ENCODE peak calls at places on chromosome 7, in four cellular contexts. One of them, this sample, is unnamed.

GRCh38 chr7:40234666-40235065 is 99.9 kb downstream of the SUGCT start:
- DNase-seq in IMR-90: no peak
- DNase-seq in mesenchymal stem cell: no peak
- DNase-seq in H1: no peak
- DNase-seq in this sample: no peak

GRCh38 chr7:47293884-47294568 is 287.9 kb downstream of the TNS3 start:
- DNase-seq in IMR-90: peak
- DNase-seq in mesenchymal stem cell: peak
- DNase-seq in H1: no peak
- DNase-seq in this sample: no peak

GRCh38 chr7:27167170-27167505 is 1.8 kb upstream of the HOXA9 start:
- DNase-seq in IMR-90: no peak
- DNase-seq in mesenchymal stem cell: peak
- DNase-seq in H1: no peak
- DNase-seq in this sample: no peak

GRCh38 chr7:6106140-6106904 is 75.1 kb downstream of the ANKRD61 start:
- DNase-seq in IMR-90: peak
- DNase-seq in mesenchymal stem cell: peak
- DNase-seq in H1: no peak
- DNase-seq in this sample: no peak

GRCh38 chr7:79909124-79909641 is 225.4 kb upstream of the GNAI1 start:
- DNase-seq in IMR-90: no peak
- DNase-seq in mesenchymal stem cell: no peak
- DNase-seq in H1: no peak
- DNase-seq in this sample: no peak

GRCh38 chr7:107854989-107855388 is 36.0 kb upstream of the DLD start:
- DNase-seq in IMR-90: peak
- DNase-seq in mesenchymal stem cell: peak
- DNase-seq in H1: no peak
- DNase-seq in this sample: no peak

GRCh38 chr7:102286237-102287081 is at the start of gene SH2B2:
- DNase-seq in IMR-90: peak
- DNase-seq in mesenchymal stem cell: peak
- DNase-seq in H1: no peak
- DNase-seq in this sample: peak

GRCh38 chr7:38574121-38574520 is 57.1 kb downstream of the AMPH start:
- DNase-seq in IMR-90: peak
- DNase-seq in mesenchymal stem cell: no peak
- DNase-seq in H1: no peak
- DNase-seq in this sample: no peak

GRCh38 chr7:150388709-150389531 is 9.8 kb downstream of the ZNF775 start:
- DNase-seq in IMR-90: peak
- DNase-seq in mesenchymal stem cell: no peak
- DNase-seq in H1: no peak
- DNase-seq in this sample: no peak

GRCh38 chr7:114084381-114085312 is 165.8 kb upstream of the PPP1R3A start:
- DNase-seq in IMR-90: no peak
- DNase-seq in mesenchymal stem cell: peak
- DNase-seq in H1: no peak
- DNase-seq in this sample: peak

GRCh38 chr7:66413379-66414114 is 208.4 kb downstream of the TPST1 start:
- DNase-seq in IMR-90: peak
- DNase-seq in mesenchymal stem cell: peak
- DNase-seq in H1: peak
- DNase-seq in this sample: peak

GRCh38 chr7:131501930-131502685 is 54.3 kb downstream of the PODXL start:
- DNase-seq in IMR-90: no peak
- DNase-seq in mesenchymal stem cell: no peak
- DNase-seq in H1: no peak
- DNase-seq in this sample: no peak

GRCh38 chr7:75937958-75938786 is 23.2 kb downstream of the POR start:
- DNase-seq in IMR-90: peak
- DNase-seq in mesenchymal stem cell: peak
- DNase-seq in H1: no peak
- DNase-seq in this sample: no peak

GRCh38 chr7:120023494-120024167 is 249.3 kb upstream of the KCND2 start:
- DNase-seq in IMR-90: peak
- DNase-seq in mesenchymal stem cell: peak
- DNase-seq in H1: no peak
- DNase-seq in this sample: no peak

GRCh38 chr7:86904949-86905834 is 154.3 kb downstream of the ELAPOR2 start:
- DNase-seq in IMR-90: peak
- DNase-seq in mesenchymal stem cell: peak
- DNase-seq in H1: no peak
- DNase-seq in this sample: peak

GRCh38 chr7:133705596-133705995 is 421.5 kb upstream of the LRGUK start:
- DNase-seq in IMR-90: peak
- DNase-seq in mesenchymal stem cell: peak
- DNase-seq in H1: no peak
- DNase-seq in this sample: no peak

GRCh38 chr7:18896343-18896975 is 221.0 kb downstream of the TWIST1 start:
- DNase-seq in IMR-90: peak
- DNase-seq in mesenchymal stem cell: no peak
- DNase-seq in H1: no peak
- DNase-seq in this sample: no peak

GRCh38 chr7:154451480-154452457 is 399.6 kb downstream of the DPP6 start:
- DNase-seq in IMR-90: no peak
- DNase-seq in mesenchymal stem cell: no peak
- DNase-seq in H1: no peak
- DNase-seq in this sample: peak

GRCh38 chr7:75718390-75719031 is 20.2 kb downstream of the HIP1 start:
- DNase-seq in IMR-90: no peak
- DNase-seq in mesenchymal stem cell: no peak
- DNase-seq in H1: no peak
- DNase-seq in this sample: no peak

GRCh38 chr7:69114374-69114773 is 483.9 kb upstream of the AUTS2 start:
- DNase-seq in IMR-90: no peak
- DNase-seq in mesenchymal stem cell: no peak
- DNase-seq in H1: no peak
- DNase-seq in this sample: no peak

GRCh38 chr7:142348921-142349401 is 91.1 kb upstream of the PRSS58 start:
- DNase-seq in IMR-90: no peak
- DNase-seq in mesenchymal stem cell: no peak
- DNase-seq in H1: no peak
- DNase-seq in this sample: no peak

GRCh38 chr7:128697301-128697905 is 25.3 kb downstream of the GARIN1A start:
- DNase-seq in IMR-90: peak
- DNase-seq in mesenchymal stem cell: peak
- DNase-seq in H1: no peak
- DNase-seq in this sample: peak

GRCh38 chr7:64888561-64888900 is 14.5 kb upstream of the ZNF273 start:
- DNase-seq in IMR-90: no peak
- DNase-seq in mesenchymal stem cell: peak
- DNase-seq in H1: no peak
- DNase-seq in this sample: no peak

GRCh38 chr7:106313456-106313891 is 28.7 kb upstream of the NAMPT start:
- DNase-seq in IMR-90: peak
- DNase-seq in mesenchymal stem cell: peak
- DNase-seq in H1: no peak
- DNase-seq in this sample: no peak

GRCh38 chr7:154774303-154774702 is 228.6 kb downstream of the PAXIP1 start:
- DNase-seq in IMR-90: no peak
- DNase-seq in mesenchymal stem cell: no peak
- DNase-seq in H1: no peak
- DNase-seq in this sample: no peak

GRCh38 chr7:69246758-69247157 is 351.5 kb upstream of the AUTS2 start:
- DNase-seq in IMR-90: no peak
- DNase-seq in mesenchymal stem cell: no peak
- DNase-seq in H1: no peak
- DNase-seq in this sample: no peak

GRCh38 chr7:100170111-100170897 is 1.9 kb upstream of the GAL3ST4 start:
- DNase-seq in IMR-90: no peak
- DNase-seq in mesenchymal stem cell: no peak
- DNase-seq in H1: no peak
- DNase-seq in this sample: no peak

GRCh38 chr7:40899151-40899550 is 764.3 kb downstream of the SUGCT start:
- DNase-seq in IMR-90: no peak
- DNase-seq in mesenchymal stem cell: no peak
- DNase-seq in H1: no peak
- DNase-seq in this sample: no peak

GRCh38 chr7:75931676-75932075 is 16.7 kb downstream of the POR start:
- DNase-seq in IMR-90: no peak
- DNase-seq in mesenchymal stem cell: no peak
- DNase-seq in H1: no peak
- DNase-seq in this sample: no peak

GRCh38 chr7:132455306-132455705 is 121.0 kb downstream of the PLXNA4 start:
- DNase-seq in IMR-90: no peak
- DNase-seq in mesenchymal stem cell: no peak
- DNase-seq in H1: no peak
- DNase-seq in this sample: no peak

GRCh38 chr7:155489862-155490696 is 32.1 kb downstream of the EN2 start:
- DNase-seq in IMR-90: no peak
- DNase-seq in mesenchymal stem cell: no peak
- DNase-seq in H1: no peak
- DNase-seq in this sample: no peak

GRCh38 chr7:17651926-17652385 is 288.3 kb downstream of the SNX13 start:
- DNase-seq in IMR-90: peak
- DNase-seq in mesenchymal stem cell: peak
- DNase-seq in H1: no peak
- DNase-seq in this sample: no peak

GRCh38 chr7:77823787-77824186 is 25.2 kb downstream of the PHTF2 start:
- DNase-seq in IMR-90: no peak
- DNase-seq in mesenchymal stem cell: no peak
- DNase-seq in H1: no peak
- DNase-seq in this sample: no peak

GRCh38 chr7:24917510-24918239 is 62.3 kb downstream of the OSBPL3 start:
- DNase-seq in IMR-90: peak
- DNase-seq in mesenchymal stem cell: peak
- DNase-seq in H1: no peak
- DNase-seq in this sample: no peak

GRCh38 chr7:54995631-54996340 is 23.0 kb upstream of the EGFR start:
- DNase-seq in IMR-90: peak
- DNase-seq in mesenchymal stem cell: peak
- DNase-seq in H1: no peak
- DNase-seq in this sample: no peak

GRCh38 chr7:37353949-37354660 is 94.6 kb downstream of the ELMO1 start:
- DNase-seq in IMR-90: no peak
- DNase-seq in mesenchymal stem cell: no peak
- DNase-seq in H1: no peak
- DNase-seq in this sample: no peak

GRCh38 chr7:117043051-117043546 is 89.8 kb downstream of the ST7 start:
- DNase-seq in IMR-90: no peak
- DNase-seq in mesenchymal stem cell: no peak
- DNase-seq in H1: no peak
- DNase-seq in this sample: no peak

GRCh38 chr7:2242541-2243482 is 786 bp downstream of the NUDT1 start:
- DNase-seq in IMR-90: peak
- DNase-seq in mesenchymal stem cell: peak
- DNase-seq in H1: no peak
- DNase-seq in this sample: no peak

GRCh38 chr7:135143874-135144668 is 3.8 kb upstream of the TMEM140 start:
- DNase-seq in IMR-90: no peak
- DNase-seq in mesenchymal stem cell: no peak
- DNase-seq in H1: no peak
- DNase-seq in this sample: no peak

DNA sequence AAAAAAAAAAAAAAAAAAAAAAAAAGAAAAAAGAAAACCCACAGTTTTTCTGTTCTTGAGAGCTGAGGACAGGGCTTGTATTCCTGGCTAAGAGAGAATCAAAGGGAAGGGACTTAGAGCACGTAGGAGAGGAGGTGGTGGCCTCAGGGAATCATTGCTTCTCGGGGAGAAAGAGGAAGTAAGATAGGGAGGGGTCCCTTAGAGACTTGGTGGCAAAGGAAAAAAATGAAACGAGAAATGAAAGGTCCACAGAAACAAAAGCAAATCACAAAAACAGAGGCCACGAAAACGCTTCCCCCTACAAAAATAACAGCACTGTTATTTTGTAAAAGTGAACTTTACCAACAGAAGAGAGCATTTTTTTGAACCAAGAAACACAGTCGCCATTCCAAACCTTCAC is 323.1 kb upstream of the GALNT17 start:
- DNase-seq in IMR-90: no peak
- DNase-seq in mesenchymal stem cell: no peak
- DNase-seq in H1: no peak
- DNase-seq in this sample: no peak
- H3K4me3 ChIP-seq in IMR-90: no peak
- H3K4me3 ChIP-seq in mesenchymal stem cell: no peak
- H3K4me3 ChIP-seq in H1: no peak
- H3K4me3 ChIP-seq in this sample: no peak

GRCh38 chr7:148521271-148521670 is 69.3 kb upstream of the C7orf33 start:
- DNase-seq in IMR-90: no peak
- DNase-seq in mesenchymal stem cell: no peak
- DNase-seq in H1: no peak
- DNase-seq in this sample: no peak
- H3K4ac ChIP-seq in IMR-90: no peak
- H3K4ac ChIP-seq in mesenchymal stem cell: no peak
- H3K4ac ChIP-seq in H1: no peak
- H3K4ac ChIP-seq in this sample: no peak

DNA sequence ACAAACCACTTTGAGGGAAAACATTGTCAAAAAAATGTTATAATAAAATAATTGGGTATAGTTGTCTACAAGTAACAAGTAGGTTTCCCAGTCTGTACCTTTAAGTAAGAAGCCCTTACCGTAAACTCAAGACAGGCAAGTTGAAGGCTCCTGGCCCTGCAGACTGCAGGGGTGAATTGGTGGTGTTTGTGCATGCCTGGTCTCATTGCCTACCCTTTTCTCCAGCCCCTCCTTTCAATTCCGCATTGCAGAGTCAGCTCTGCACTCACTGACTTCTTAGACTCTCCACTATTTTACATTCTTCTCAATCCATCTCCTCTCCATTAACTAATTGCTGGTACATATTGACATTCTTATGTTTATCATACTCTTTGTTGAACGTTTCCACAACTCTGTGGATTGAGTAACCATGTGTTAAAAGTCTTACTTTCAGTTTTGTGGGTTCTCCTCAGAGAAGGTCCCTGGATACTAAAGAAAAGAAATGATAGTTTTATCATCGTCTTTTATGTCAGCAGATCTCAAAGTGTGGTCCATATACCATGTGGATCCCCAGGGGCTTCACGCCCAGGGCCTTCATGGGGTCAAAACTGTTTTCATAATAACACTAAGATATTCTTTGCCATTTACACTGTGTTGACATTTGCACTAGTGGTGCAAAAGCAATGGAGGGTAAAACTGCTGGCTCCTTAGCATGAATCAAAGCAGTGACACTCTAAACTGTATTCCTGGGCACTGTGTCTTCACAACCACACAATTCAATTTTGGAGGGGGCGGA is 135.5 kb upstream of the FZD1 start:
- DNase-seq in IMR-90: peak
- DNase-seq in mesenchymal stem cell: peak
- DNase-seq in H1: no peak
- DNase-seq in this sample: no peak
- H3K4me3 ChIP-seq in IMR-90: peak
- H3K4me3 ChIP-seq in mesenchymal stem cell: no peak
- H3K4me3 ChIP-seq in H1: no peak
- H3K4me3 ChIP-seq in this sample: no peak

GRCh38 chr7:124261710-124262109 is 228.8 kb upstream of the TMEM229A start:
- DNase-seq in IMR-90: no peak
- DNase-seq in mesenchymal stem cell: no peak
- DNase-seq in H1: no peak
- DNase-seq in this sample: no peak
- H3K4ac ChIP-seq in IMR-90: no peak
- H3K4ac ChIP-seq in mesenchymal stem cell: no peak
- H3K4ac ChIP-seq in H1: no peak
- H3K4ac ChIP-seq in this sample: no peak